ENCODE peak calls at places on chromosome X, in five cellular contexts. S is HCEC 1CT; L is stromal cell of bone marrow; I is AG10803; U is CD4-positive, alpha-beta T cell. Q is an unnamed sample.

GRCh38 chrX:139933904-139934303 is 1.1 kb upstream of the ATP11C start:
- DNase-seq in I (no peak), L (no peak), S (no peak), U (no peak), Q (no peak)

GRCh38 chrX:36019164-36019563 is 99.6 kb downstream of the CFAP47 start:
- DNase-seq in S (no peak), I (no peak), U (no peak), L (no peak), Q (no peak)

GRCh38 chrX:83934220-83934619 is 73.3 kb downstream of the CYLC1 start:
- DNase-seq in I (no peak), S (no peak), U (no peak), L (no peak), Q (no peak)

GRCh38 chrX:144586756-144587155 is 660.5 kb upstream of the SPANXN1 start:
- DNase-seq in I (peak), S (no peak), L (no peak), U (no peak), Q (no peak)

GRCh38 chrX:114127005-114127404 is 456.9 kb upstream of the HTR2C start:
- DNase-seq in S (no peak), U (no peak), L (no peak), I (no peak), Q (no peak)

GRCh38 chrX:147910607-147911006 is 1.1 kb upstream of the FMR1 start:
- DNase-seq in S (no peak), U (no peak), I (no peak), L (no peak), Q (no peak)

GRCh38 chrX:150155396-150156048 is 207.6 kb upstream of the MAMLD1 start:
- DNase-seq in L (peak), I (peak), S (peak), U (no peak), Q (no peak)

GRCh38 chrX:148609766-148610698 is 109.6 kb downstream of the AFF2 start:
- DNase-seq in I (no peak), L (no peak), S (no peak), U (no peak), Q (no peak)

GRCh38 chrX:40971736-40972135 is 113.5 kb upstream of the USP9X start:
- DNase-seq in L (no peak), S (peak), U (no peak), I (no peak), Q (no peak)

GRCh38 chrX:72280210-72280882 is 3.3 kb upstream of the RPS4X start:
- DNase-seq in I (no peak), L (no peak), U (no peak), S (peak), Q (no peak)

GRCh38 chrX:16827225-16827624 is 41.0 kb downstream of the TXLNG start:
- DNase-seq in S (no peak), L (no peak), I (peak), U (no peak), Q (no peak)

GRCh38 chrX:136752796-136753195 is 27.9 kb downstream of the ARHGEF6 start:
- DNase-seq in L (peak), U (no peak), S (peak), I (peak), Q (no peak)

GRCh38 chrX:40176256-40176978 is 78.7 kb upstream of the BCOR start:
- DNase-seq in I (no peak), L (no peak), U (peak), S (peak), Q (peak)

GRCh38 chrX:137565921-137566745 is at the start of gene ZIC3:
- DNase-seq in L (no peak), U (no peak), I (peak), S (no peak), Q (no peak)

GRCh38 chrX:1480082-1480785 is 27.5 kb upstream of the ASMTL start:
- DNase-seq in S (no peak), I (no peak), U (peak), L (no peak), Q (no peak)

GRCh38 chrX:8341814-8342590 is 122.6 kb upstream of the VCX3B start:
- DNase-seq in L (no peak), I (no peak), U (no peak), S (no peak), Q (no peak)

GRCh38 chrX:1059576-1060561 is 152.6 kb downstream of the CRLF2 start:
- DNase-seq in I (no peak), S (no peak), L (no peak), U (no peak), Q (no peak)

GRCh38 chrX:12962041-12962504 is 12.8 kb upstream of the TMSB4X start:
- DNase-seq in I (no peak), U (no peak), S (no peak), L (no peak), Q (no peak)

GRCh38 chrX:153685751-153686676 is 1.7 kb upstream of the SLC6A8 start:
- DNase-seq in L (no peak), S (no peak), U (no peak), I (no peak), Q (no peak)

GRCh38 chrX:37846934-37847732 is at the start of gene DYNLT3:
- DNase-seq in U (peak), L (peak), S (peak), I (peak), Q (peak)